ENCODE peak calls at places on chromosomes 13 and 19, in ten cellular contexts. D, R, P, Z, M, F, J, E, U and W are unnamed samples.

GRCh38 chr19:16429066-16429758 is 42.6 kb downstream of the EPS15L1 start:
- DNase-seq in J (no peak), R (no peak), P (peak; percentile 67), E (peak; percentile 74), M (no peak), F (no peak), Z (no peak), D (no peak), U (no peak), W (no peak)

GRCh38 chr19:8665468-8666213 is 33.0 kb downstream of the ACTL9 start:
- DNase-seq in P (no peak), E (no peak), U (no peak), M (no peak), Z (no peak), J (no peak), F (no peak), D (no peak), R (no peak), W (no peak)

GRCh38 chr19:48818234-48818823 is 7.5 kb upstream of the BCAT2 start:
- DNase-seq in Z (no peak), P (peak; percentile 91), R (no peak), D (no peak), U (no peak), M (no peak), J (no peak), F (no peak), E (no peak), W (no peak)

GRCh38 chr13:65901723-65902122 is 1328.4 kb downstream of the PCDH9 start:
- DNase-seq in P (no peak), D (no peak), E (no peak), R (no peak), J (no peak), F (no peak), M (no peak), U (no peak), Z (no peak), W (no peak)

GRCh38 chr13:73870970-73871935 is 263.0 kb downstream of the KLF12 start:
- DNase-seq in Z (no peak), D (no peak), P (no peak), F (no peak), E (no peak), J (no peak), M (peak; percentile 96), R (no peak), U (peak; percentile 97), W (no peak)

GRCh38 chr19:4695224-4695731 is 25.1 kb upstream of the MYDGF start:
- DNase-seq in P (no peak), R (no peak), D (no peak), Z (no peak), U (no peak), J (no peak), M (no peak), F (no peak), E (peak; percentile 66), W (no peak)

GRCh38 chr13:26255717-26256277 is 1.9 kb downstream of the CDK8 start:
- DNase-seq in E (no peak), Z (no peak), D (peak; percentile 13), F (no peak), M (peak; percentile 4), R (no peak), U (no peak), J (no peak), P (no peak), W (no peak)

GRCh38 chr13:85334187-85334586 is 465.0 kb downstream of the SLITRK6 start:
- DNase-seq in R (no peak), D (no peak), P (no peak), M (no peak), U (no peak), Z (no peak), J (no peak), E (no peak), F (no peak), W (no peak)

GRCh38 chr19:4310247-4311121 is 6.1 kb downstream of the FSD1 start:
- DNase-seq in F (peak; percentile 57), P (no peak), M (no peak), Z (no peak), U (no peak), E (no peak), J (no peak), D (no peak), R (no peak), W (no peak)

DNA sequence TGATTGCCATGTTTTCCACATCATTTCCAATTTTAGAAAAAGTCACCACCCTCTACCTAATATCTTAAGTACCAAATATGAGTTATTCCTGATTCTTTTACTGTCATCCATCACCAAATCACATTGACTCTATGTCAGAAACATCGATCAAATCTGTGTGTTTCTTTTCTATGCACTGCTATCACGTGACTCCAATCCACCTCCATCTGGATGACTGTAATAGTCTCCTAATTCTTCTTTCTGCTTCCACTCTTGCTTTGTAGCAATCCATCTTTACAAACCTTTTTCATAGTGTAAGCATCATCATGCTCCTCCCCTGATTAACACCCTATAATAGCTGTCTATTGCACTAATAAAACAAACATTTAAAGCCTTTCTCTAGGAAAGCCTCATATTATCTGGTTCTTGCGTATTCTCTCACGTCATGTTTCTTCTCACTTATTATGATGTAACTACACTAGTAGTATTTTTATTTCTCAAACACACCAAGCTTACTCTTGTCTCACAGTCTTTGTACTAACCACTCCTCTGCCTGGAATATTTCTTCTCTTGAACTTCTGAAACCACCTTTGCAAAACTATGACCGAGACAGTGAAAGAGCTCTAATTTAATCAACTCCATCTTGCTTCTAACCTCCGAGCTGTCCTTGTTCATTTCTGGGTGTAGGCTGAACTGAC is 10.7 kb upstream of the FPR3 start:
- DNase-seq in J (no peak), U (no peak), F (no peak), D (no peak), P (no peak), R (no peak), M (no peak), Z (no peak), E (no peak), W (no peak)
- H3K27ac ChIP-seq in J (no peak overlapping the region), U (no peak overlapping the region), F (no peak overlapping the region), D (no peak overlapping the region), P (peak overlapping the region; percentile 23), R (no peak overlapping the region), M (no peak overlapping the region), Z (no peak overlapping the region), E (no peak overlapping the region), W (no peak overlapping the region)

GRCh38 chr19:40616178-40616577 is 15.0 kb downstream of the LTBP4 start:
- DNase-seq in R (no peak), Z (no peak), P (no peak), U (no peak), J (no peak), F (no peak), M (no peak), D (no peak), E (no peak), W (no peak)
- TF ChIP-seq CTCF in R (no peak), Z (no peak), P (no peak), U (no peak), J (no peak), F (no peak), M (no peak), D (no peak), E (no peak), W (no peak)

GRCh38 chr13:68850160-68850559 is 1257.5 kb upstream of the ATXN8OS start:
- DNase-seq in M (no peak), R (no peak), D (no peak), Z (no peak), F (no peak), P (no peak), U (no peak), J (no peak), E (no peak), W (no peak)
- H3K36me3 ChIP-seq in M (no peaks in the 10 kb centered on the region), R (no peaks in the 10 kb centered on the region), D (no peaks in the 10 kb centered on the region), Z (no peaks in the 10 kb centered on the region), F (no peaks in the 10 kb centered on the region), P (no peaks in the 10 kb centered on the region), U (no peaks in the 10 kb centered on the region), J (no peaks in the 10 kb centered on the region), E (no peaks in the 10 kb centered on the region), W (no peaks in the 10 kb centered on the region)

GRCh38 chr19:41897820-41898219 is 14.8 kb downstream of the ARHGEF1 start:
- DNase-seq in Z (no peak), R (no peak), P (no peak), M (no peak), J (no peak), F (no peak), D (no peak), U (no peak), E (no peak), W (no peak)

GRCh38 chr19:41897181-41897580 is 14.2 kb downstream of the ARHGEF1 start:
- DNase-seq in E (no peak), U (no peak), D (no peak), Z (no peak), M (no peak), R (no peak), P (no peak), F (no peak), J (no peak), W (no peak)

GRCh38 chr19:41896581-41896942 is 13.6 kb downstream of the ARHGEF1 start:
- DNase-seq in R (no peak), P (no peak), U (no peak), J (no peak), D (no peak), F (no peak), Z (no peak), E (no peak), M (no peak), W (no peak)

GRCh38 chr19:41895745-41896580 is 13.0 kb downstream of the ARHGEF1 start:
- DNase-seq in F (no peak), R (no peak), P (no peak), Z (no peak), U (no peak), E (no peak), M (no peak), J (no peak), D (no peak), W (no peak)

DNA sequence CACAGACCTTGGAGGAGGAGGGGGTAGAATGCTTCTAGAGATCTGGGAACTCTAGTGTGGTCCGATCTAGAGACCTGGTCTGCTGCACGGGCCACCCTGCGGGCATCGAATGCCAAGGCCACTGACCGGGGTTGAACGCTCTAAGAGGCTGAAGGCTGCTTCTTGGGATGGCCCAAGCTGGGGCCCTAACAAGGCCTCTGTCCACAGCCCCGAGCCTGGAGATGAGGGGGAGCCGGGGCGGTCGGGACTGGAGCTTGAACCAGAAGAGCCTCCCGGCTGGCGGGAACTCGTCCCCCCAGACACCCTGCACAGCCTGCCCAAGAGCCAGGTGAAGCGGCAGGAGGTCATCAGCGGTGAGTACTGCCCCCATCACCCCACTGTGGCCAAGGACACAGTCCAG is 15.3 kb downstream of the ARHGEF1 start:
- DNase-seq in E (no peak), D (no peak), F (no peak), Z (no peak), M (no peak), J (no peak), U (no peak), P (no peak), R (no peak), W (no peak)
- H3K27ac ChIP-seq in E (no peak overlapping the region), D (no peak overlapping the region), F (no peak overlapping the region), Z (no peak overlapping the region), M (no peak overlapping the region), J (no peak overlapping the region), U (no peak overlapping the region), P (no peak overlapping the region), R (no peak overlapping the region), W (no peak overlapping the region)